ENCODE peak calls at places on chromosomes 13 and 19, in six cellular contexts. One of them, this sample, is unnamed.
A peak's percentile ranks its signal among the peaks of the same experiment; 100 is the strongest.

GRCh38 chr13:44744880-44745633 is 168.9 kb upstream of the TSC22D1 start:
- ATAC-seq in HepG2: no peak
- ATAC-seq in upper lobe of left lung: no peak
- ATAC-seq in GM12878: no peak
- ATAC-seq in A549: no peak
- ATAC-seq in K562: no peak
- ATAC-seq in this sample: no peak

GRCh38 chr13:36069881-36070366 is 61.3 kb downstream of the DCLK1 start:
- ATAC-seq in HepG2: no peak
- ATAC-seq in upper lobe of left lung: peak; percentile 85
- ATAC-seq in GM12878: no peak
- ATAC-seq in A549: no peak
- ATAC-seq in K562: no peak
- ATAC-seq in this sample: peak; percentile 83

GRCh38 chr13:84607614-84608013 is 725.3 kb upstream of the SLITRK1 start:
- ATAC-seq in HepG2: no peak
- ATAC-seq in upper lobe of left lung: peak; percentile 66
- ATAC-seq in GM12878: no peak
- ATAC-seq in A549: no peak
- ATAC-seq in K562: no peak
- ATAC-seq in this sample: no peak

GRCh38 chr13:28753208-28753892 is 34.6 kb upstream of the SLC46A3 start:
- ATAC-seq in HepG2: peak; percentile 95
- ATAC-seq in upper lobe of left lung: peak; percentile 80
- ATAC-seq in GM12878: no peak
- ATAC-seq in A549: peak; percentile 99
- ATAC-seq in K562: no peak
- ATAC-seq in this sample: peak; percentile 78

GRCh38 chr19:48645652-48646191 is at the start of gene CA11:
- ATAC-seq in HepG2: peak; percentile 22
- ATAC-seq in upper lobe of left lung: peak; percentile 28
- ATAC-seq in GM12878: no peak
- ATAC-seq in A549: peak; percentile 52
- ATAC-seq in K562: peak; percentile 5
- ATAC-seq in this sample: peak; percentile 1

GRCh38 chr13:47484564-47484963 is 516.5 kb downstream of the SUCLA2 start:
- ATAC-seq in HepG2: no peak
- ATAC-seq in upper lobe of left lung: no peak
- ATAC-seq in GM12878: no peak
- ATAC-seq in A549: no peak
- ATAC-seq in K562: no peak
- ATAC-seq in this sample: no peak

GRCh38 chr19:48364564-48365363 is 597 bp downstream of the SYNGR4 start:
- ATAC-seq in HepG2: no peak
- ATAC-seq in upper lobe of left lung: no peak
- ATAC-seq in GM12878: peak; percentile 2
- ATAC-seq in A549: no peak
- ATAC-seq in K562: no peak
- ATAC-seq in this sample: no peak

GRCh38 chr19:40165362-40165937 is 25.8 kb upstream of the MAP3K10 start:
- ATAC-seq in HepG2: peak; percentile 78
- ATAC-seq in upper lobe of left lung: peak; percentile 83
- ATAC-seq in GM12878: peak; percentile 90
- ATAC-seq in A549: peak; percentile 71
- ATAC-seq in K562: peak; percentile 94
- ATAC-seq in this sample: no peak

GRCh38 chr13:32381539-32381938 is 46.4 kb downstream of the N4BP2L1 start:
- ATAC-seq in HepG2: peak; percentile 89
- ATAC-seq in upper lobe of left lung: peak; percentile 68
- ATAC-seq in GM12878: peak; percentile 53
- ATAC-seq in A549: no peak
- ATAC-seq in K562: peak; percentile 36
- ATAC-seq in this sample: no peak

GRCh38 chr13:76894401-76895110 is 8.4 kb upstream of the KCTD12 start:
- ATAC-seq in HepG2: no peak
- ATAC-seq in upper lobe of left lung: no peak
- ATAC-seq in GM12878: no peak
- ATAC-seq in A549: no peak
- ATAC-seq in K562: no peak
- ATAC-seq in this sample: no peak

GRCh38 chr19:23527797-23528196 is 132.5 kb upstream of the ZNF91 start:
- ATAC-seq in HepG2: no peak
- ATAC-seq in upper lobe of left lung: no peak
- ATAC-seq in GM12878: peak; percentile 84
- ATAC-seq in A549: no peak
- ATAC-seq in K562: no peak
- ATAC-seq in this sample: no peak

GRCh38 chr13:104645786-104646185 is 1579.6 kb upstream of the SLC10A2 start:
- ATAC-seq in HepG2: no peak
- ATAC-seq in upper lobe of left lung: no peak
- ATAC-seq in GM12878: no peak
- ATAC-seq in A549: no peak
- ATAC-seq in K562: no peak
- ATAC-seq in this sample: no peak

GRCh38 chr19:41666075-41666474 is 22.0 kb downstream of the CEACAM7 start:
- ATAC-seq in HepG2: no peak
- ATAC-seq in upper lobe of left lung: no peak
- ATAC-seq in GM12878: no peak
- ATAC-seq in A549: no peak
- ATAC-seq in K562: no peak
- ATAC-seq in this sample: no peak

GRCh38 chr19:41668315-41668714 is 19.8 kb downstream of the CEACAM7 start:
- ATAC-seq in HepG2: no peak
- ATAC-seq in upper lobe of left lung: no peak
- ATAC-seq in GM12878: no peak
- ATAC-seq in A549: no peak
- ATAC-seq in K562: no peak
- ATAC-seq in this sample: no peak

GRCh38 chr19:41671481-41671880 is 16.6 kb downstream of the CEACAM7 start:
- ATAC-seq in HepG2: no peak
- ATAC-seq in upper lobe of left lung: no peak
- ATAC-seq in GM12878: no peak
- ATAC-seq in A549: no peak
- ATAC-seq in K562: no peak
- ATAC-seq in this sample: no peak

GRCh38 chr19:41670755-41671154 is 17.3 kb downstream of the CEACAM7 start:
- ATAC-seq in HepG2: no peak
- ATAC-seq in upper lobe of left lung: no peak
- ATAC-seq in GM12878: no peak
- ATAC-seq in A549: no peak
- ATAC-seq in K562: no peak
- ATAC-seq in this sample: no peak
- TF ChIP-seq EP300 in HepG2: no peak
- TF ChIP-seq EP300 in upper lobe of left lung: no peak
- TF ChIP-seq EP300 in GM12878: no peak
- TF ChIP-seq EP300 in A549: no peak
- TF ChIP-seq EP300 in K562: no peak
- TF ChIP-seq EP300 in this sample: no peak

DNA sequence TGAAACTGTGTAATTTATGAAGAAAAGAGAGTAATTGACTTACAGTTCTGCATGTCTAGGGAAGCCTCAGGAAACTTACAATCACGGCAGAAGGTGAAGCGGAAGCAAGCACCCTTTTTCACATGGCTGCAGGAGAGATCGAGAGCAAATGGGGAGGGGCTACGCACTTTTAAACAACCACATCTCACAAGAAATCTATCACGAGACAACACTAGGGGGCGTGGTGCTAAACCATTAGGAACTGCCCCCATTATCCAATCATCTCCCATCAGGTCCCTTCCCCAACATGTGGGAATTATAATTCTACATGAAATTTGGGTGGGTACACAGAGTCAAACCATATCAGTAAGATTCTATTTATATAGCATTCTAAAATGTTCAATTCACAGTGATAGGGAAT is 114.8 kb upstream of the TRPC4 start:
- ATAC-seq in HepG2: no peak
- ATAC-seq in upper lobe of left lung: no peak
- ATAC-seq in GM12878: no peak
- ATAC-seq in A549: no peak
- ATAC-seq in K562: no peak
- ATAC-seq in this sample: no peak
- TF ChIP-seq CTCF in HepG2: peak; percentile 14
- TF ChIP-seq CTCF in upper lobe of left lung: no peak
- TF ChIP-seq CTCF in GM12878: no peak
- TF ChIP-seq CTCF in A549: no peak
- TF ChIP-seq CTCF in K562: no peak
- TF ChIP-seq CTCF in this sample: no peak

DNA sequence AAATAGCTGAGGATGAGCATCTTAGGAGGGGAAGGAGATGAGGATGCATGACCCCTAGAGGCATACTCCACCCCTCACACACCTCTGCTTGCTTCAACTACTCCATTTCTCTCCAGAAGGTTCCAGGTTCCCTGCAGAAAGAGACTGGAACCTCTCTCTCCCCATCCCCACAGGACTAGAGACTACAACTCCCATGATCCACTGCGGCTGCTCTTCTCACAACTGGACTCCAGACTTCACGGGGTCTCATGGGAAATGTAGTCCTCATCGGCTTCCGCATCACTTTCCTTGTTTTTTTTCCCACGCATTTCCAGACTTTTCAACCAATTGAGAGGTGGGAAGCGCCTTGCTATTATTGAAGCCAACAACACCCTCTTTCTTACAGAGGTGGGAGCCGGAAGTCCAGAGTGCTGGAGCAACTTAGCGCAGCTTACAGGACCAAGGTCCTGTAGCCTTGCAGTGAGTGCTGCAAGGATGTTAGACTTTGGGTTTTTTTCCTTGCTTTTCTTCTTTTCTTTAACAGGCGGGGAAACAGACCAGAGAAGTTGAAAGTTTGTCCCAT is 13.9 kb upstream of the CACNG6 start:
- ATAC-seq in HepG2: peak; percentile 88
- ATAC-seq in upper lobe of left lung: peak; percentile 91
- ATAC-seq in GM12878: peak; percentile 34
- ATAC-seq in A549: peak; percentile 17
- ATAC-seq in K562: peak; percentile 87
- ATAC-seq in this sample: peak; percentile 87
- H3K4me3 ChIP-seq in HepG2: no peak overlapping the region
- H3K4me3 ChIP-seq in upper lobe of left lung: peak overlapping the region; percentile 25
- H3K4me3 ChIP-seq in GM12878: no peak overlapping the region
- H3K4me3 ChIP-seq in A549: peak overlapping the region; percentile 39
- H3K4me3 ChIP-seq in K562: no peak overlapping the region
- H3K4me3 ChIP-seq in this sample: peak overlapping the region; percentile 39

GRCh38 chr13:50361282-50361681 is 346.0 kb downstream of the KCNRG start:
- ATAC-seq in HepG2: no peak
- ATAC-seq in upper lobe of left lung: no peak
- ATAC-seq in GM12878: no peak
- ATAC-seq in A549: no peak
- ATAC-seq in K562: no peak
- ATAC-seq in this sample: no peak

GRCh38 chr13:50369646-50370045 is 354.4 kb downstream of the KCNRG start:
- ATAC-seq in HepG2: no peak
- ATAC-seq in upper lobe of left lung: no peak
- ATAC-seq in GM12878: no peak
- ATAC-seq in A549: no peak
- ATAC-seq in K562: no peak
- ATAC-seq in this sample: no peak

GRCh38 chr13:50365300-50365682 is 350.0 kb downstream of the KCNRG start:
- ATAC-seq in HepG2: peak; percentile 50
- ATAC-seq in upper lobe of left lung: no peak
- ATAC-seq in GM12878: no peak
- ATAC-seq in A549: no peak
- ATAC-seq in K562: no peak
- ATAC-seq in this sample: no peak

GRCh38 chr13:50366488-50367174 is 351.4 kb downstream of the KCNRG start:
- ATAC-seq in HepG2: no peak
- ATAC-seq in upper lobe of left lung: no peak
- ATAC-seq in GM12878: peak; percentile 90
- ATAC-seq in A549: no peak
- ATAC-seq in K562: no peak
- ATAC-seq in this sample: no peak

GRCh38 chr13:50365683-50366391 is 350.6 kb downstream of the KCNRG start:
- ATAC-seq in HepG2: peak; percentile 88
- ATAC-seq in upper lobe of left lung: peak; percentile 63
- ATAC-seq in GM12878: peak; percentile 81
- ATAC-seq in A549: peak; percentile 73
- ATAC-seq in K562: no peak
- ATAC-seq in this sample: no peak
- TF ChIP-seq EP300 in HepG2: peak; percentile 47
- TF ChIP-seq EP300 in upper lobe of left lung: peak; percentile 43
- TF ChIP-seq EP300 in GM12878: no peak
- TF ChIP-seq EP300 in A549: no peak
- TF ChIP-seq EP300 in K562: no peak
- TF ChIP-seq EP300 in this sample: no peak

GRCh38 chr19:55340144-55340783 is 588 bp downstream of the KMT5C start:
- ATAC-seq in HepG2: no peak
- ATAC-seq in upper lobe of left lung: no peak
- ATAC-seq in GM12878: peak; percentile 0
- ATAC-seq in A549: no peak
- ATAC-seq in K562: peak; percentile 3
- ATAC-seq in this sample: no peak

GRCh38 chr19:55341191-55342043 is 1.7 kb downstream of the KMT5C start:
- ATAC-seq in HepG2: no peak
- ATAC-seq in upper lobe of left lung: peak; percentile 31
- ATAC-seq in GM12878: peak; percentile 15
- ATAC-seq in A549: peak; percentile 9
- ATAC-seq in K562: peak; percentile 64
- ATAC-seq in this sample: no peak

GRCh38 chr19:55339225-55340143 is at the start of gene KMT5C:
- ATAC-seq in HepG2: peak; percentile 91
- ATAC-seq in upper lobe of left lung: peak; percentile 95
- ATAC-seq in GM12878: peak; percentile 93
- ATAC-seq in A549: peak; percentile 81
- ATAC-seq in K562: peak; percentile 91
- ATAC-seq in this sample: peak; percentile 94

GRCh38 chr19:55342044-55342531 is 2.4 kb downstream of the KMT5C start:
- ATAC-seq in HepG2: no peak
- ATAC-seq in upper lobe of left lung: no peak
- ATAC-seq in GM12878: no peak
- ATAC-seq in A549: no peak
- ATAC-seq in K562: no peak
- ATAC-seq in this sample: no peak

GRCh38 chr19:55340784-55341147 is 1.1 kb downstream of the KMT5C start:
- ATAC-seq in HepG2: peak; percentile 1
- ATAC-seq in upper lobe of left lung: no peak
- ATAC-seq in GM12878: no peak
- ATAC-seq in A549: no peak
- ATAC-seq in K562: peak; percentile 9
- ATAC-seq in this sample: no peak
- TF ChIP-seq CTCF in HepG2: peak; percentile 59
- TF ChIP-seq CTCF in upper lobe of left lung: no peak
- TF ChIP-seq CTCF in GM12878: peak; percentile 23
- TF ChIP-seq CTCF in A549: peak; percentile 23
- TF ChIP-seq CTCF in K562: peak; percentile 52
- TF ChIP-seq CTCF in this sample: no peak